ENCODE peak calls at places on chromosome 21, in six cellular contexts. A is mesothelial cell of epicardium; Z is stimulated activated CD4-positive, alpha-beta T cell treated with anti-CD3 and anti-CD28 coated beads, Interleukin-4, amount 100 ng/mL, for 24 hours; T is NCI-H1417 treated with DMSO at 0.1 percent for 48 hours; Y is left cardiac atrium; N is CD8-positive, alpha-beta T cell. S is an unnamed sample.
A peak's percentile ranks its signal among the peaks of the same experiment; 100 is the strongest.

GRCh38 chr21:14550200-14550599 is 4.1 kb upstream of the SAMSN1 start:
- DNase-seq in T (no peak), N (no peak), Z (no peak), A (no peak), Y (no peak), S (no peak)

GRCh38 chr21:38544681-38545080 is 46.4 kb upstream of the ERG start:
- DNase-seq in T (no peak), N (no peak), A (no peak), Y (no peak), Z (no peak), S (no peak)

GRCh38 chr21:38346286-38346685 is 89.5 kb downstream of the KCNJ15 start:
- DNase-seq in Y (no peak), T (no peak), A (no peak), Z (no peak), N (no peak), S (no peak)

GRCh38 chr21:37546949-37547614 is 180.5 kb downstream of the DYRK1A start:
- DNase-seq in T (no peak), N (no peak), Y (no peak), Z (no peak), A (no peak), S (no peak)

GRCh38 chr21:32382108-32382601 is 10.7 kb downstream of the URB1 start:
- DNase-seq in A (no peak), N (no peak), Z (no peak), Y (no peak), T (no peak), S (no peak)

GRCh38 chr21:45562401-45562800 is 20.2 kb upstream of the SLC19A1 start:
- DNase-seq in T (no peak), Y (no peak), N (no peak), Z (no peak), A (no peak), S (no peak)

GRCh38 chr21:15494481-15494880 is 235.3 kb upstream of the USP25 start:
- DNase-seq in T (no peak), A (no peak), Z (no peak), Y (no peak), N (no peak), S (no peak)

GRCh38 chr21:45078877-45079281 is 4.5 kb downstream of the ADARB1 start:
- DNase-seq in N (peak; percentile 41), T (no peak), A (no peak), Z (peak; percentile 82), Y (no peak), S (peak; percentile 71)

GRCh38 chr21:43188712-43189151 is 19.9 kb downstream of the CRYAA start:
- DNase-seq in T (no peak), N (no peak), A (no peak), Y (peak; percentile 41), Z (no peak), S (no peak)

GRCh38 chr21:25307489-25307888 is 299.8 kb downstream of the MRPL39 start:
- DNase-seq in N (no peak), T (no peak), Y (no peak), A (no peak), Z (no peak), S (no peak)

GRCh38 chr21:15441060-15441493 is 288.7 kb upstream of the USP25 start:
- DNase-seq in N (no peak), T (no peak), A (no peak), Z (no peak), Y (no peak), S (no peak)

GRCh38 chr21:16851054-16851453 is 661.8 kb upstream of the CXADR start:
- DNase-seq in T (no peak), N (no peak), A (no peak), Y (no peak), Z (no peak), S (no peak)

GRCh38 chr21:14740692-14741091 is 194.6 kb upstream of the SAMSN1 start:
- DNase-seq in T (no peak), A (no peak), Z (no peak), N (no peak), Y (no peak), S (no peak)

GRCh38 chr21:15397258-15397657 is 332.5 kb upstream of the NRIP1 start:
- DNase-seq in Y (no peak), T (no peak), N (no peak), Z (no peak), A (no peak), S (no peak)

GRCh38 chr21:39647476-39647875 is 34.7 kb downstream of the B3GALT5 start:
- DNase-seq in A (no peak), N (no peak), Z (no peak), Y (no peak), T (no peak), S (no peak)

GRCh38 chr21:15732290-15732995 is 2.7 kb downstream of the USP25 start:
- DNase-seq in N (no peak), A (no peak), Z (no peak), T (no peak), Y (no peak), S (no peak)

GRCh38 chr21:44568261-44568660 is 5.3 kb upstream of the KRTAP10-4 start:
- DNase-seq in T (no peak), A (no peak), Y (no peak), N (no peak), Z (no peak), S (no peak)

GRCh38 chr21:37636152-37636860 is 269.7 kb downstream of the DYRK1A start:
- DNase-seq in T (no peak), A (no peak), Y (no peak), Z (no peak), N (no peak), S (no peak)

GRCh38 chr21:20016431-20017005 is 981.7 kb upstream of the NCAM2 start:
- DNase-seq in Z (no peak), A (no peak), T (no peak), Y (no peak), N (no peak), S (no peak)

GRCh38 chr21:46585191-46585953 is 19.5 kb downstream of the S100B start:
- DNase-seq in Z (no peak), T (no peak), Y (no peak), N (no peak), A (no peak), S (no peak)

GRCh38 chr21:15856813-15857212 is 127.0 kb downstream of the USP25 start:
- DNase-seq in N (no peak), T (no peak), A (no peak), Y (no peak), Z (no peak), S (no peak)

GRCh38 chr21:36948686-36949085 is 17.8 kb downstream of the HLCS start:
- DNase-seq in Z (no peak), T (no peak), A (no peak), Y (no peak), N (no peak), S (no peak)

GRCh38 chr21:42421018-42421793 is 17.5 kb downstream of the UBASH3A start:
- DNase-seq in N (no peak), T (no peak), Z (no peak), A (no peak), Y (no peak), S (no peak)

GRCh38 chr21:28402616-28402989 is 590.1 kb downstream of the LTN1 start:
- DNase-seq in N (no peak), A (no peak), T (no peak), Z (no peak), Y (no peak), S (no peak)

GRCh38 chr21:26945916-26946315 is 21.0 kb downstream of the ADAMTS5 start:
- DNase-seq in N (no peak), T (no peak), A (no peak), Y (peak; percentile 30), Z (no peak), S (no peak)

S was measured in activated gamma-delta T cell treated with anti-CD3 and anti-CD28 coated beads, Interleukin-2, amount 50 U/mL, for 16 hours.